ENCODE peak calls at places on chromosomes 16 and 17, in eight cellular contexts. Y is CD8-positive, alpha-beta memory T cell; B is endodermal cell; L is epithelial cell of esophagus; I is cardiac fibroblast; V is A549; W is GM23338; M is GM12865. C is an unnamed sample.

GRCh38 chr17:13597723-13598347 is 3.9 kb downstream of the HS3ST3A1 start:
- DNase-seq in I (peak; percentile 71), L (peak; percentile 51), Y (no peak), W (peak; percentile 46), B (peak; percentile 75), M (peak; percentile 32), V (peak; percentile 59), C (peak; percentile 85)

GRCh38 chr16:13453938-13454553 is 465.9 kb upstream of the ERCC4 start:
- DNase-seq in B (peak; percentile 77), M (peak; percentile 63), I (peak; percentile 10), L (peak; percentile 46), Y (no peak), V (peak; percentile 16), W (peak; percentile 82), C (no peak)

GRCh38 chr17:35291802-35292201 is 48.9 kb downstream of the SLFN5 start:
- DNase-seq in B (no peak), Y (no peak), I (peak; percentile 92), L (peak; percentile 43), M (no peak), V (peak; percentile 17), W (no peak), C (peak; percentile 50)

GRCh38 chr16:29000019-29000418 is 15.2 kb downstream of the LAT start:
- DNase-seq in I (no peak), V (no peak), Y (no peak), L (no peak), W (no peak), B (no peak), M (no peak), C (no peak)

GRCh38 chr17:245611-246010 is 64.2 kb upstream of the DOC2B start:
- DNase-seq in W (no peak), B (no peak), V (no peak), M (no peak), Y (no peak), I (no peak), L (no peak), C (no peak)

GRCh38 chr16:71255721-71256120 is 25.2 kb upstream of the HYDIN start:
- DNase-seq in Y (no peak), B (no peak), I (no peak), V (no peak), L (no peak), M (no peak), W (no peak), C (no peak)

GRCh38 chr17:67125417-67125816 is 81.1 kb downstream of the CACNG1 start:
- DNase-seq in Y (no peak), B (no peak), W (no peak), I (no peak), L (no peak), M (no peak), V (no peak), C (peak; percentile 38)

GRCh38 chr16:86041807-86042206 is 142.8 kb downstream of the IRF8 start:
- DNase-seq in M (no peak), L (no peak), V (no peak), Y (no peak), B (peak; percentile 15), I (no peak), W (no peak), C (no peak)

GRCh38 chr17:4901648-4902344 is 1.1 kb downstream of the CHRNE start:
- DNase-seq in L (no peak), Y (no peak), B (peak; percentile 51), V (no peak), I (no peak), W (no peak), M (no peak), C (peak; percentile 18)

GRCh38 chr17:4531988-4532736 is 23.0 kb downstream of the MYBBP1A start:
- DNase-seq in V (no peak), M (no peak), L (no peak), I (no peak), Y (no peak), W (no peak), B (peak; percentile 55), C (no peak)

GRCh38 chr17:80840011-80840410 is 151.6 kb upstream of the CHMP6 start:
- DNase-seq in W (no peak), Y (no peak), M (no peak), I (no peak), L (no peak), B (no peak), V (no peak), C (no peak)

GRCh38 chr17:10843806-10844205 is 5.9 kb upstream of the PIRT start:
- DNase-seq in L (peak; percentile 10), I (no peak), W (peak; percentile 22), B (peak; percentile 72), Y (no peak), M (no peak), V (no peak), C (no peak)

GRCh38 chr16:52069866-52070265 is 477.1 kb downstream of the TOX3 start:
- DNase-seq in W (peak; percentile 80), M (no peak), Y (no peak), I (peak; percentile 11), L (peak; percentile 54), V (peak; percentile 22), B (peak; percentile 53), C (peak; percentile 15)

GRCh38 chr17:1947229-1947742 is 77.8 kb downstream of the RTN4RL1 start:
- DNase-seq in Y (no peak), V (no peak), B (no peak), L (no peak), M (no peak), W (no peak), I (no peak), C (no peak)

GRCh38 chr16:51573191-51573590 is 422.1 kb upstream of the SALL1 start:
- DNase-seq in L (no peak), V (no peak), I (no peak), W (no peak), Y (no peak), M (no peak), B (no peak), C (no peak)

GRCh38 chr16:3170440-3171180 is 17.4 kb upstream of the OR1F1 start:
- DNase-seq in I (peak; percentile 16), V (no peak), B (peak; percentile 69), W (peak; percentile 87), M (peak; percentile 42), Y (no peak), L (peak; percentile 38), C (no peak)
- H3K4me3 ChIP-seq in I (peak overlapping the region; percentile 7), V (no peak overlapping the region), B (peak overlapping the region; percentile 71), W (peak overlapping the region; percentile 89), M (peak overlapping the region; percentile 28), Y (peak overlapping the region; percentile 53), L (peak overlapping the region; percentile 23), C (no peak overlapping the region)

DNA sequence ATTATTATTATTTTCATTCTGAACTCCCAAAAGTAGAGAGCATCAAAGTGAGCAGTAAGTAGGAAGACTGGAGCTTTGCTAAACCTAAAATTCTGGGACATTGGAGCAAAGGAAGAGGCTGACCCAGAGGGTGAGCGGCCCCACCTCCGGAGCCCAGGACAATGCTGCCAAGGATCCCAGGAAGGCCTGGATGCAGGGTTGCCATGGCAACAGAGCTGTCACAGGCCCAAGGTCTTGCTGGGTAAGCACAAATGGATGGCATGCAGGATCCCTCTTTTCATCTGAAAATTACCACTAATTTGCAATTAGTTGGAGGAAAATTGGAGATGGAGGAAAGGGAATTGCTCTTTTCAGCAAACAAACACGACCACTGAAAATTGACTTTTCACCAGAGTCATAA is 457.9 kb upstream of the CDH5 start:
- DNase-seq in I (no peak), V (no peak), W (peak; percentile 56), L (no peak), M (no peak), B (peak; percentile 65), Y (no peak), C (no peak)
- H3K4me3 ChIP-seq in I (no peak overlapping the region), V (no peak overlapping the region), W (no peak overlapping the region), L (no peak overlapping the region), M (no peak overlapping the region), B (no peak overlapping the region), Y (no peak overlapping the region), C (no peak overlapping the region)

DNA sequence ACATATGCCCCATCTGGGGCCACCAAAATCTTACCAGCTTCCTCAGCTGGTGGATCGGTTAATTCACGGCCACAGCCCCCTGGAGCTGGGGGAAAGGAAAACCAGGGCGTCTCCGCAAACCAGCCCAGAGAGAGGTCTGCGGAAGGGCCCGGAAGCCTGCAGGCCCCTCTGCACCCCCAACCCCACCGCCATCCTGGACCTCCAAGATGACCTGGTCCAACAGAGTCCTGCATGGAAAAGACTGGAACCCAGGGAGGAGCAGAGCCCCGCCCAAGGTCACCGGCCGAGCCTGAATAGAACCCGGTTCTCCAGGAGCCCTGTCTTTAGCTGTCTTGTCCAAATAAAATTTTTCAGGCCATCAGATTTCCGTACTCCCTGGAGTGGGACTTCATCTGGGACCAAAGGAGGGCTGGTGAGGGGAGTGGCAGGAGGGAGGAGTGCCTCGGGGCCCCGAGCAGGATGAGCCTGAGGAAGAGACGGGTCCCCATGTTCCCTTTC is 37.4 kb upstream of the NDRG4 start:
- DNase-seq in L (no peak), W (peak; percentile 17), M (no peak), I (no peak), B (peak; percentile 51), Y (no peak), V (no peak), C (no peak)
- H3K4me3 ChIP-seq in L (no peak overlapping the region), W (peak overlapping the region; percentile 68), M (no peak overlapping the region), I (no peak overlapping the region), B (no peak overlapping the region), Y (no peak overlapping the region), V (no peak overlapping the region), C (no peak overlapping the region)

GRCh38 chr16:69440236-69440635 is 15.8 kb downstream of the CYB5B start:
- DNase-seq in Y (no peak), W (no peak), L (no peak), V (no peak), M (no peak), B (no peak), I (no peak), C (no peak)

GRCh38 chr16:69444873-69445517 is 20.6 kb downstream of the CYB5B start:
- DNase-seq in I (peak; percentile 68), Y (no peak), V (no peak), M (no peak), B (no peak), L (no peak), W (no peak), C (peak; percentile 73)

GRCh38 chr16:69438465-69438864 is 14.0 kb downstream of the CYB5B start:
- DNase-seq in M (peak; percentile 44), Y (no peak), W (no peak), L (no peak), V (no peak), B (no peak), I (no peak), C (no peak)

GRCh38 chr16:69448470-69449193 is 24.2 kb downstream of the CYB5B start:
- DNase-seq in V (peak; percentile 29), L (no peak), W (no peak), M (no peak), Y (no peak), I (peak; percentile 28), B (no peak), C (peak; percentile 71)

DNA sequence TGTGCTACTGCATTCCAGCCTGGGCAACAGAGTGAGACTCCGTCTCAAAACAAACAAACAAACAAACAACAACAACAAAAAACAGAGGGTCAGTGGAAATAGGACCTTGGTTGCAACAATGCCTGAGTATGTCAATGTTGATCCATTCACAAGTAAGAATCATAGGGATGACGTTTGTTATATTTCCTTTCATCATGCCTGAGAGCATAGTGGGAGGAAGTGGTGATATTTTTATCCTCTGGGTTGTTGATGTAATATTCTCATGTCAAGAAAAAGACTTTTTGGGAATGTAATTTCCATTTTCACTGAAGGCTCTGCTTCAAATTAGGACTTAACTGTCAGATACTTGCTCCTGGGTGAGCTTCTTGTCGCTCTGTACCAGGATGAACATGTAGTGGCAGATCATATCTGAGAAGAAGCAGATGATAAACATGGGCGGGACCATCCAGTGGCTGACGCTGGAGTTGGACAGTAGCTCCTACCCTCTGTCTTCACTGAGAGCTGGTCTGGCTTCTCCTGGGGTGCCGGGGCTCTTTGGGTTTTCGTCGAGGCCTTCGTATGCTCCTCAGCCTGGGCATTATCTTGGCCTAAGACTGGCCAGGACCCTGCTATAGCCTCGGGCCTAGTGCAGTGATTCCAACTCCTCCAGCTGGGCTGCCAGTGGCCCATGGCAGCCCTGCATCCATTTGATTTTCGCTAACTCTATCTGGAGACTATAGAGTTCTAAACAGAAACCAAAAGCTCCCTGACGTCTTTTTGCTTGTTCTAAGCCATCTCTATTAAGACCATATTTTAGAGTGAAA is 19.6 kb downstream of the CYB5B start:
- DNase-seq in I (peak; percentile 72), M (no peak), L (peak; percentile 43), B (no peak), V (peak; percentile 28), Y (peak; percentile 5), W (no peak), C (peak; percentile 64)
- H3K4me3 ChIP-seq in I (peak overlapping the region; percentile 25), M (peak overlapping the region; percentile 43), L (no peak overlapping the region), B (no peak overlapping the region), V (peak overlapping the region; percentile 12), Y (peak overlapping the region; percentile 46), W (no peak overlapping the region), C (peak overlapping the region; percentile 2)